ENCODE peak calls at places on chromosomes 3 and 15, in five cellular contexts. P is IMR-90, V is endothelial cell of umbilical vein, X is H9, U is endodermal cell. E is an unnamed sample.

GRCh38 chr3:188832961-188833615 is 338.7 kb upstream of the TPRG1 start:
- DNase-seq in P (no peak), V (no peak), X (no peak), U (no peak), E (peak)

GRCh38 chr15:90191795-90192494 is 9.2 kb upstream of the SEMA4B start:
- DNase-seq in P (no peak), V (no peak), X (no peak), U (no peak), E (no peak)

GRCh38 chr3:172279191-172279640 is 169.0 kb downstream of the GHSR start:
- DNase-seq in P (no peak), V (no peak), X (no peak), U (no peak), E (no peak)

GRCh38 chr3:97658670-97659285 is 105.8 kb upstream of the ARL6 start:
- DNase-seq in P (peak), V (peak), X (no peak), U (no peak), E (no peak)

GRCh38 chr3:64454179-64454578 is 228.9 kb upstream of the PRICKLE2 start:
- DNase-seq in P (peak), V (no peak), X (no peak), U (no peak), E (no peak)

GRCh38 chr3:173588547-173588946 is 191.0 kb downstream of the NLGN1 start:
- DNase-seq in P (no peak), V (no peak), X (no peak), U (no peak), E (no peak)

GRCh38 chr3:94927175-94927574 is 864.3 kb downstream of the NSUN3 start:
- DNase-seq in P (no peak), V (no peak), X (no peak), U (no peak), E (no peak)

GRCh38 chr3:160154033-160154432 is 71.2 kb upstream of the C3orf80 start:
- DNase-seq in P (peak), V (no peak), X (no peak), U (no peak), E (no peak)

GRCh38 chr3:48222616-48223513 is at the start of gene CAMP:
- DNase-seq in P (peak), V (no peak), X (no peak), U (no peak), E (peak)

GRCh38 chr3:68809596-68809995 is 122.8 kb downstream of the TAFA4 start:
- DNase-seq in P (no peak), V (peak), X (no peak), U (no peak), E (no peak)

GRCh38 chr3:172159962-172160538 is 120.7 kb downstream of the FNDC3B start:
- DNase-seq in P (no peak), V (no peak), X (peak), U (peak), E (no peak)

GRCh38 chr15:95563634-95564033 is 766.9 kb upstream of the NR2F2 start:
- DNase-seq in P (no peak), V (no peak), X (no peak), U (no peak), E (no peak)

GRCh38 chr3:104856743-104857142 is 510.0 kb upstream of the ALCAM start:
- DNase-seq in P (peak), V (no peak), X (no peak), U (no peak), E (no peak)

GRCh38 chr3:126939347-126939735 is 43.6 kb upstream of the PLXNA1 start:
- DNase-seq in P (no peak), V (peak), X (no peak), U (no peak), E (no peak)
- TF ChIP-seq CTCF in P (no peak), V (peak), X (peak), U (peak), E (no peak)

GRCh38 chr3:36317915-36318314 is 62.4 kb upstream of the STAC start:
- DNase-seq in P (no peak), V (no peak), X (no peak), U (no peak), E (no peak)
- H3K9ac ChIP-seq in P (no peak), V (no peak), X (no peak), U (no peak), E (no peak)

GRCh38 chr15:60134609-60135008 is 130.5 kb downstream of the FOXB1 start:
- DNase-seq in P (no peak), V (no peak), X (no peak), U (no peak), E (no peak)
- TF ChIP-seq CTCF in P (no peak), V (peak), X (peak), U (peak), E (peak)

GRCh38 chr3:50575372-50575771 is 6.0 kb downstream of the HEMK1 start:
- DNase-seq in P (peak), V (no peak), X (no peak), U (no peak), E (no peak)
- H3K9ac ChIP-seq in P (no peak), V (no peak), X (no peak), U (no peak), E (no peak)